ENCODE peak calls at places on chromosomes 4 and X, in four cellular contexts. K is GM06990, B is AG04449, E is T-helper 9 cell. Q is an unnamed sample.

GRCh38 chr4:81304871-81305270 is 89.8 kb upstream of the PRKG2 start:
- DNase-seq in K (no peak), B (no peak), E (no peak), Q (no peak)

GRCh38 chrX:136880003-136880451 is 498 bp downstream of the RBMX start:
- DNase-seq in E (peak), B (no peak), K (no peak), Q (no peak)

GRCh38 chr4:56817840-56818491 is 3.5 kb downstream of the SPINK2 start:
- DNase-seq in B (no peak), E (no peak), K (peak), Q (peak)

GRCh38 chr4:156763511-156763910 is 208.1 kb downstream of the PDGFC start:
- DNase-seq in K (no peak), B (no peak), E (no peak), Q (no peak)

GRCh38 chr4:185395255-185395955 is at the start of gene LRP2BP:
- DNase-seq in E (no peak), B (no peak), K (no peak), Q (no peak)

GRCh38 chr4:185421366-185422124 is 4.2 kb downstream of the UFSP2 start:
- DNase-seq in B (peak), E (no peak), K (no peak), Q (no peak)

GRCh38 chrX:41442824-41443560 is 4.2 kb upstream of the NYX start:
- DNase-seq in K (no peak), B (no peak), E (no peak), Q (no peak)

GRCh38 chr4:10184051-10184450 is 67.5 kb upstream of the WDR1 start:
- DNase-seq in B (no peak), K (no peak), E (no peak), Q (no peak)

GRCh38 chr4:569958-570667 is 6.0 kb downstream of the TMEM271 start:
- DNase-seq in K (no peak), B (no peak), E (no peak), Q (no peak)

GRCh38 chrX:45709381-45709780 is 508.7 kb upstream of the DIPK2B start:
- DNase-seq in K (no peak), B (no peak), E (no peak), Q (no peak)

GRCh38 chr4:4794421-4794820 is 65.0 kb upstream of the MSX1 start:
- DNase-seq in B (no peak), K (no peak), E (no peak), Q (no peak)

GRCh38 chr4:147704846-147705245 is 20.9 kb upstream of the PRMT9 start:
- DNase-seq in K (no peak), E (no peak), B (no peak), Q (no peak)

GRCh38 chrX:134712272-134712671 is 54.0 kb upstream of the PLAC1 start:
- DNase-seq in E (no peak), B (no peak), K (peak), Q (no peak)

GRCh38 chr4:176784816-176785215 is 7.9 kb downstream of the VEGFC start:
- DNase-seq in B (no peak), E (no peak), K (no peak), Q (no peak)

GRCh38 chr4:17173300-17173699 is 274.9 kb upstream of the LDB2 start:
- DNase-seq in E (no peak), B (no peak), K (no peak), Q (peak)

GRCh38 chr4:176266026-176266425 is 3.0 kb downstream of the ASB5 start:
- DNase-seq in K (no peak), B (no peak), E (no peak), Q (no peak)

GRCh38 chr4:139900964-139901376 is 235.4 kb downstream of the MGST2 start:
- DNase-seq in B (no peak), E (no peak), K (no peak), Q (no peak)

GRCh38 chr4:7124643-7125442 is 57.0 kb upstream of the GRPEL1 start:
- DNase-seq in E (no peak), B (peak), K (no peak), Q (no peak)

GRCh38 chrX:72107320-72107719 is 24.4 kb downstream of the RTL5 start:
- DNase-seq in K (no peak), B (no peak), E (no peak), Q (no peak)

GRCh38 chr4:7073526-7074390 is 5.9 kb upstream of the GRPEL1 start:
- DNase-seq in E (no peak), B (no peak), K (no peak), Q (no peak)

GRCh38 chrX:140713174-140713539 is 3.6 kb downstream of the LINC00632 start:
- DNase-seq in E (no peak), B (no peak), K (no peak), Q (no peak)

GRCh38 chr4:14168919-14169318 is 541.4 kb upstream of the BOD1L1 start:
- DNase-seq in B (peak), E (no peak), K (no peak), Q (no peak)

GRCh38 chr4:153271820-153272219 is 67.6 kb downstream of the TRIM2 start:
- DNase-seq in B (no peak), K (no peak), E (no peak), Q (no peak)

GRCh38 chrX:153370293-153371055 is 30.7 kb downstream of the PNMA6E start:
- DNase-seq in E (no peak), K (no peak), B (no peak), Q (no peak)

GRCh38 chr4:77360451-77360850 is 203.4 kb downstream of the CCNG2 start:
- DNase-seq in K (no peak), E (no peak), B (no peak), Q (no peak)

GRCh38 chrX:44225667-44226066 is 117.8 kb downstream of the EFHC2 start:
- DNase-seq in K (no peak), B (no peak), E (no peak), Q (no peak)

GRCh38 chr4:153611679-153612078 is 72.4 kb upstream of the TLR2 start:
- DNase-seq in K (no peak), E (no peak), B (no peak), Q (no peak)